ENCODE peak calls at places on chromosomes 4 and X, in four cellular contexts. R is GM12878, E is H1, W is HepG2. M is an unnamed sample.

GRCh38 chr4:18020145-18020670 is 1.3 kb downstream of the LCORL start:
- DNase-seq in R (no peak), E (no peak), W (no peak), M (no peak)

GRCh38 chr4:138279286-138279685 is 37.1 kb upstream of the SLC7A11 start:
- DNase-seq in R (no peak), E (no peak), W (no peak), M (no peak)

GRCh38 chr4:108744307-108744706 is 18.5 kb downstream of the ETNPPL start:
- DNase-seq in R (no peak), E (no peak), W (peak), M (no peak)

GRCh38 chr4:1009647-1010521 is 1.5 kb upstream of the FGFRL1 start:
- DNase-seq in R (no peak), E (no peak), W (no peak), M (peak)

GRCh38 chrX:153725039-153725831 is 579 bp downstream of the ABCD1 start:
- DNase-seq in R (no peak), E (no peak), W (no peak), M (no peak)

GRCh38 chrX:154030715-154031305 is 11.1 kb upstream of the IRAK1 start:
- DNase-seq in R (no peak), E (no peak), W (no peak), M (no peak)

GRCh38 chrX:10014462-10015373 is 47.6 kb downstream of the CLDN34 start:
- DNase-seq in R (no peak), E (peak), W (peak), M (peak)

GRCh38 chr4:173025131-173025530 is 143.5 kb upstream of the GALNT7 start:
- DNase-seq in R (peak), E (peak), W (peak), M (peak)

GRCh38 chr4:52015366-52015765 is 4.8 kb downstream of the LRRC66 start:
- DNase-seq in R (no peak), E (no peak), W (peak), M (no peak)

GRCh38 chr4:168835880-168836454 is 174.1 kb downstream of the CBR4 start:
- DNase-seq in R (no peak), E (no peak), W (no peak), M (no peak)

GRCh38 chr4:82833696-82834313 is 35.2 kb upstream of the SCD5 start:
- DNase-seq in R (no peak), E (no peak), W (peak), M (no peak)

GRCh38 chr4:7333801-7334421 is 100.8 kb downstream of the PSAPL1 start:
- DNase-seq in R (no peak), E (no peak), W (no peak), M (no peak)

GRCh38 chr4:170386974-170387373 is 297.2 kb upstream of the AADAT start:
- DNase-seq in R (no peak), E (no peak), W (no peak), M (no peak)

GRCh38 chrX:13078739-13079444 is 34.5 kb upstream of the FAM9C start:
- DNase-seq in R (no peak), E (no peak), W (no peak), M (no peak)

GRCh38 chr4:4761128-4761991 is 98.1 kb upstream of the MSX1 start:
- DNase-seq in R (no peak), E (no peak), W (peak), M (peak)

DNA sequence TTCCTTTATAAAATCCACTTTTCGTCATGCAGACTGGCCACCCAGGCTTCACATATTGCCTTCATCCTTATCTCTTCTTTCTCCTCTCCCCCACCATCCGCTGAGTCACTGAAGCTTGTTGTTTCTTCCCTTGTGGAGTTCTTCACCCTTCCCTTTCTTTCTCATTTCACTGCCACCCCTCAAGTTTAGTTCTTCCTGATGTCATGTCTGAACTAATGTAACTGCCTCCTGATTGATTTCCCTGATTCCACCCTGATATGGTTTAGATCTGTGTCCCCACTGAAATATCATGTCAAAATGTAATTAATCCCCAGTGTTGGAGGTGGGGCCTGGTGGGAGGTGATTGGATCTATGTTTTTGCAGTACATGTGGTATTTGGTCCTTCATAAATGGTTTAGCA is 151.4 kb downstream of the CPEB2 start:
- DNase-seq in R (no peak), E (no peak), W (no peak), M (no peak)
- TF ChIP-seq TCF12 in R (no peak), E (no peak), W (no peak), M (no peak)

GRCh38 chrX:107154787-107155620 is 36.4 kb upstream of the RBM41 start:
- DNase-seq in R (no peak), E (peak), W (peak), M (no peak)
- TF ChIP-seq RAD21 in R (no peak), E (no peak), W (no peak), M (no peak)

GRCh38 chr4:76831475-76832390 is 66.2 kb downstream of the SOWAHB start:
- DNase-seq in R (no peak), E (no peak), W (peak), M (no peak)
- H3K9ac ChIP-seq in R (no peak), E (no peak), W (peak), M (peak)

GRCh38 chrX:78769933-78770332 is 22.4 kb downstream of the LPAR4 start:
- DNase-seq in R (no peak), E (no peak), W (no peak), M (no peak)
- TF ChIP-seq TCF12 in R (no peak), E (no peak), W (no peak), M (no peak)

GRCh38 chr4:10666616-10667015 is 18.0 kb downstream of the CLNK start:
- DNase-seq in R (no peak), E (no peak), W (no peak), M (no peak)

GRCh38 chr4:10661047-10661446 is 23.5 kb downstream of the CLNK start:
- DNase-seq in R (no peak), E (no peak), W (no peak), M (no peak)

GRCh38 chr4:10662937-10663336 is 21.6 kb downstream of the CLNK start:
- DNase-seq in R (no peak), E (no peak), W (no peak), M (no peak)

GRCh38 chr4:10667651-10668341 is 16.8 kb downstream of the CLNK start:
- DNase-seq in R (no peak), E (no peak), W (no peak), M (no peak)

GRCh38 chr4:10664408-10664807 is 20.2 kb downstream of the CLNK start:
- DNase-seq in R (no peak), E (no peak), W (no peak), M (no peak)
- TF ChIP-seq RAD21 in R (no peak), E (no peak), W (no peak), M (no peak)

GRCh38 chr4:146114066-146114465 is 61.5 kb upstream of the LSM6 start:
- DNase-seq in R (no peak), E (no peak), W (no peak), M (no peak)

GRCh38 chr4:146113171-146113570 is 62.3 kb upstream of the LSM6 start:
- DNase-seq in R (no peak), E (no peak), W (no peak), M (no peak)

GRCh38 chr4:146107587-146107986 is 67.9 kb upstream of the LSM6 start:
- DNase-seq in R (no peak), E (no peak), W (no peak), M (no peak)

GRCh38 chr4:146112389-146112788 is 63.1 kb upstream of the LSM6 start:
- DNase-seq in R (no peak), E (no peak), W (no peak), M (no peak)

DNA sequence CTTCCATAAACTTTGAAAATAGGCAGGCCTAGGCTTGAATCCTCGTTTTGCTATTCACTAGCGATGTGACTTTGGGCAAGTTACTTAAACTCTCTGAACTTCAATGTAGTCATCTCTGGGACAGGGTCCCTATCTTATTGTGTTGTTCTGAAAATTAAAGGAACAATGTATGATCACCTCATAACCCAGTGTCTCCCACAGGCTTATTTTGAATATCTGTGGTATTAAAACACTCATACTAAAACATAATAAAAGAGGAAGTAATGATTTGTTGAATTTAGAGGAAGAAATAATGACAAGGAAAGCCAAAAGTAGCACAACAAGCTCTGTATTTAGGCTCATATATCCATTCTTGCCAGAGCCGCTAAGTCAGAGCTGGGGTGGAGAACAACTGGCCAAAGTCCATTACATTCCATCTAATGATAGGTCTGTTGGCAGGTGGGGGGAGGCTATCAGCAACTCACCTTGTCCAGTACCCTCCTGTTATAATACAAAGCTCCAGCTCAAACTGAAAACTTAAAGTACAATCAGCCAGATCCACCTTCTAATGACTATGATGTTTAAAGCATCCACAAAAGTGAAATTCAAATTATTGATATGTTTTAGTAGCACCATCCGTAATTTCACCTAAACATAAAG is 64.6 kb upstream of the LSM6 start:
- DNase-seq in R (no peak), E (no peak), W (peak), M (no peak)
- H3K9ac ChIP-seq in R (peak), E (no peak), W (no peak), M (no peak)

DNA sequence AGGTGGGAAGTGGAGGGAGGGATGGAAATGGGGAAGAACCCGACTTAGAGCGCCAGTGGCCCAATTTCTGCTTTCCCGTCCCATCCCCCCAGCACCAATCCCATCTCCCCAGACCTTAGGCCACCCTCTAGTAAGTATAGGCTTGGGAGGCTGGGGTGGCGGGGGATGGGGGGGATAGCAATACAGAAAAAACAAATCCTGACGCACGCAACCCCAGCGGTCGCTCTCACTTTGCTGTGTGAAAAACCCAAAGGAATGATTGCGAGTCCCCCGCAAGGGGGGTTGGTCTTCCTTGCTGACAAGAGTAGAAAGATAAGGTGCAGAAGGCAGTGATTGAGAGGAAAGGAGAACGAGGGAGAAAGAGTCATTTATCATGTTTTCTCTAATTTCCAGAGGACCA is 854 bp downstream of the CPE start:
- DNase-seq in R (no peak), E (no peak), W (peak), M (peak)
- TF ChIP-seq TCF12 in R (no peak), E (no peak), W (no peak), M (no peak)

GRCh38 chr4:110505440-110505839 is 29.5 kb downstream of the ENPEP start:
- DNase-seq in R (no peak), E (no peak), W (no peak), M (no peak)
- TF ChIP-seq RAD21 in R (no peak), E (no peak), W (no peak), M (no peak)

M was measured in SK-N-SH.